ENCODE peak calls at places on chromosomes 13 and 19, in five cellular contexts. Y is esophagus squamous epithelium, Q is pancreas, X is body of pancreas, M is ovary. O is an unnamed sample.

GRCh38 chr13:88649855-88650254 is 978.7 kb downstream of the SLITRK5 start:
- DNase-seq in M (no peak), X (no peak), Q (no peak), Y (no peak), O (no peak)

GRCh38 chr13:48542581-48543341 is 9.9 kb upstream of the RCBTB2 start:
- DNase-seq in Y (no peak), M (peak; percentile 68), X (peak; percentile 51), Q (peak; percentile 34), O (no peak)

GRCh38 chr13:75656590-75656989 is 20.5 kb downstream of the LMO7 start:
- DNase-seq in X (no peak), M (no peak), Y (no peak), Q (no peak), O (no peak)

GRCh38 chr13:24863748-24864540 is 100.0 kb downstream of the RNF17 start:
- DNase-seq in Q (no peak), X (no peak), M (no peak), Y (no peak), O (no peak)

GRCh38 chr13:87671824-87672603 is 843 bp downstream of the SLITRK5 start:
- DNase-seq in Y (no peak), Q (no peak), X (peak; percentile 10), M (no peak), O (no peak)

GRCh38 chr19:4914736-4915501 is 5.6 kb downstream of the UHRF1 start:
- DNase-seq in X (no peak), Q (no peak), Y (peak; percentile 19), M (no peak), O (no peak)

GRCh38 chr19:28472843-28473242 is 740.1 kb downstream of the UQCRFS1 start:
- DNase-seq in Q (no peak), M (no peak), X (no peak), Y (no peak), O (no peak)

GRCh38 chr13:63287926-63288325 is 1872.3 kb upstream of the PCDH20 start:
- DNase-seq in X (no peak), Q (no peak), Y (no peak), M (no peak), O (no peak)

GRCh38 chr19:3683866-3684816 is 16.1 kb downstream of the PIP5K1C start:
- DNase-seq in Y (no peak), Q (no peak), M (no peak), X (no peak), O (no peak)

GRCh38 chr19:43469160-43469480 is 3.7 kb upstream of the LYPD3 start:
- DNase-seq in M (no peak), Q (no peak), X (no peak), Y (no peak), O (no peak)

GRCh38 chr19:3618144-3618810 is 8.3 kb downstream of the CACTIN start:
- DNase-seq in M (peak; percentile 82), Y (no peak), X (peak; percentile 55), Q (peak; percentile 55), O (peak; percentile 86)

GRCh38 chr19:19062454-19063182 is 1.2 kb upstream of the SLC25A42 start:
- DNase-seq in M (no peak), Q (no peak), X (no peak), Y (no peak), O (no peak)

GRCh38 chr19:41935781-41936415 is 7.6 kb upstream of the ERFL start:
- DNase-seq in X (no peak), Y (no peak), Q (no peak), M (no peak), O (no peak)

GRCh38 chr13:41668130-41668757 is 210.9 kb downstream of the RGCC start:
- DNase-seq in X (peak; percentile 67), Y (no peak), M (no peak), Q (peak; percentile 58), O (peak; percentile 80)

GRCh38 chr13:89899302-89900103 is 1448.0 kb upstream of the MIR17HG start:
- DNase-seq in Q (no peak), M (no peak), X (no peak), Y (no peak), O (no peak)

GRCh38 chr19:56076413-56076998 is 44.6 kb downstream of the ZNF787 start:
- DNase-seq in Q (peak; percentile 68), M (peak; percentile 65), Y (no peak), X (peak; percentile 65), O (no peak)

GRCh38 chr13:109211616-109212015 is 574.8 kb downstream of the IRS2 start:
- DNase-seq in Q (no peak), Y (no peak), X (no peak), M (no peak), O (no peak)

GRCh38 chr13:24905242-24905641 is 141.3 kb downstream of the RNF17 start:
- DNase-seq in M (no peak), Y (no peak), Q (no peak), X (no peak), O (no peak)

GRCh38 chr13:23790591-23791170 is 98.5 kb downstream of the MIPEP start:
- DNase-seq in Y (no peak), M (no peak), X (no peak), Q (no peak), O (no peak)

GRCh38 chr13:107373551-107373950 is 805.6 kb upstream of the ARGLU1 start:
- DNase-seq in M (no peak), Y (no peak), X (no peak), Q (no peak), O (no peak)

GRCh38 chr19:35248310-35249145 is at the start of gene LSR:
- DNase-seq in X (peak; percentile 96), M (peak; percentile 46), Q (peak; percentile 93), Y (no peak), O (no peak)

GRCh38 chr19:35246466-35247096 is 2.2 kb upstream of the LSR start:
- DNase-seq in X (no peak), M (no peak), Q (no peak), Y (no peak), O (no peak)

GRCh38 chr19:35249146-35249847 is 495 bp downstream of the LSR start:
- DNase-seq in X (no peak), M (peak; percentile 28), Q (no peak), Y (no peak), O (no peak)

GRCh38 chr19:35249848-35250711 is 1.3 kb downstream of the LSR start:
- DNase-seq in Y (no peak), M (peak; percentile 28), Q (no peak), X (no peak), O (no peak)

GRCh38 chr19:35247526-35248309 is 1.1 kb upstream of the LSR start:
- DNase-seq in Q (peak; percentile 95), X (peak; percentile 95), M (peak; percentile 50), Y (no peak), O (no peak)
- TF ChIP-seq CTCF in Q (peak; percentile 54), X (peak; percentile 51), M (no peak), Y (peak; percentile 70), O (no peak)

GRCh38 chr19:7887408-7888144 is 734 bp upstream of the LRRC8E start:
- DNase-seq in X (no peak), Q (peak; percentile 11), Y (no peak), M (no peak), O (no peak)

GRCh38 chr19:7888826-7889217 is 512 bp downstream of the LRRC8E start:
- DNase-seq in Q (peak; percentile 25), M (no peak), Y (no peak), X (no peak), O (no peak)

GRCh38 chr19:7883796-7884570 is 4.3 kb upstream of the LRRC8E start:
- DNase-seq in X (no peak), M (no peak), Y (no peak), Q (no peak), O (no peak)

GRCh38 chr19:7885818-7886217 is 2.5 kb upstream of the LRRC8E start:
- DNase-seq in Q (no peak), Y (no peak), X (no peak), M (no peak), O (no peak)

DNA sequence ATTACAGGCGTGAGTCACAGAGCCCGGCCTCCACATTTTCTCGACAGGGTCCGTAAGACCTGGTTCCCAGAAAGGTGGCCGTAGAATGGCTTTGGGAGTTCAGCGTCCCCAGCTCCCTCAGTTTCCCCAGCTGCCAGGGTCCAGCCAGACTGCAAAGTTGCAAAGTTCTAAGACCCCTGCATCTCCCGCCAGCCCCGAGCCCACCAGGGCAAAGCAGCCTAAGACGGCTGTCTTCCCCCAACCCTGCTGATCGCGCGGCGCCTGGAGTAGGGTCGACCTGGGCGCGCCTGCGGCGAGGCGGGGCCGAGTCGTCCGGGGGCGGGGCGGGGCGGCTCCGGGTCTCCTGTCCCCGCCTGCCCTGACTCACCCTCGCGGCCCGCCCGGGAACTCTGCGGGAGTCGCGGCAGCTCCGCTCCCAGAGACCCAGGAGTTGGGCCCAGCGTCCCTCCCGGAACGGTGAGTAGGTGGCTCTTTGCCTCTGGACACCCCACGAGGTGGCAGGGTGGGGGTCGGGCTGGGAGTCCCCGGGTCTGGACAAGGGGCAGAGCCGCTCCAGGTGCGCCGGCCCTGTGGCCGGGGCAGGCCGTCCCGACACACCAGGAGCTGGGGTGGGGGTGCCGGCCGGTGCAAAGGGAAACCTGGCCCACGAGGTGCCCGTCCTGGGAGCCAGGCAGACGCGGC is at the start of gene LRRC8E:
- DNase-seq in M (peak; percentile 43), X (peak; percentile 88), Q (peak; percentile 77), Y (no peak), O (no peak)
- H3K27ac ChIP-seq in M (no peak within 1 kb of the TSS), X (peak within 1 kb of the TSS; percentile 78), Q (peak within 1 kb of the TSS; percentile 66), Y (peak within 1 kb of the TSS; percentile 50), O (no peak within 1 kb of the TSS)

GRCh38 chr19:34118879-34119748 is 53.2 kb upstream of the LSM14A start:
- DNase-seq in M (no peak), X (no peak), Y (no peak), Q (no peak), O (no peak)
- H3K4me1 ChIP-seq in M (no peaks in the 10 kb centered on the region), X (no peaks in the 10 kb centered on the region), Y (no peaks in the 10 kb centered on the region), Q (no peaks in the 10 kb centered on the region), O (no peaks in the 10 kb centered on the region)

GRCh38 chr13:105139380-105140285 is 1395.8 kb downstream of the EFNB2 start:
- DNase-seq in X (no peak), Y (peak; percentile 4), Q (no peak), M (no peak), O (no peak)
- TF ChIP-seq CTCF in X (no peak), Y (no peak), Q (no peak), M (no peak), O (peak; percentile 38)

GRCh38 chr13:110615005-110615321 is 382 bp upstream of the NAXD start:
- DNase-seq in Q (no peak), Y (no peak), X (no peak), M (no peak), O (no peak)
- H3K27ac ChIP-seq in Q (peak overlapping the region; percentile 94), Y (peak overlapping the region; percentile 96), X (peak overlapping the region; percentile 94), M (peak overlapping the region; percentile 89), O (peak overlapping the region; percentile 96)

DNA sequence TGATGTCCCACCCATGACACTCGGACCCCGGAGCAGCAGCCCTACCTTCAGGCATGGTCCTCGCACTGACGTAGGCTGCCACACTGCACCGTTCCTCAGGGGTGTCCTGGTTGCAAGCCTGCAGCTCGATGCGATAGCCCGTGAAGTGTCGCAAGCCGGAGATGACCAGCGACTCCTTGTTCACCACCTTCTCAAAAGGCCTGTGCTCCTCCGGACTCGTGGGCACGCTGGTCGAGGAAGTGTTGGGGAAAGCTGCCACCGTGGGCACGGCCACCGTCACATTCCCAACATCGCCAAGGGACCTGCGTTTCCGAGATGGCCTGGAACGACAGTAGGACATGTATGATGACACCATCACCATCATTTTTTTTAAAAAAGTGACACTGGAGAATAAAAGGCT is 73.3 kb downstream of the ZNF557 start:
- DNase-seq in X (no peak), M (no peak), Q (no peak), Y (no peak), O (no peak)
- H3K4me1 ChIP-seq in X (no peaks in the 10 kb centered on the region), M (no peaks in the 10 kb centered on the region), Q (peaks cover 4% of the 10 kb centered on the region), Y (no peaks in the 10 kb centered on the region), O (no peaks in the 10 kb centered on the region)